ENCODE peak calls at places on chromosome 11, in ten cellular contexts. One of them, this sample, is unnamed.

GRCh38 chr11:19819148-19819547 is 106.5 kb downstream of the NAV2 start:
- DNase-seq in HCT116: no peak
- DNase-seq in IMR-90: no peak
- DNase-seq in thoracic aorta: no peak
- DNase-seq in tibial artery: no peak
- DNase-seq in HL-60: no peak
- DNase-seq in PC-3: no peak
- DNase-seq in CD8-positive, alpha-beta T cell: no peak
- DNase-seq in pancreas: no peak
- DNase-seq in endothelial cell of umbilical vein: no peak
- DNase-seq in this sample: no peak

GRCh38 chr11:1075341-1075911 is 752 bp downstream of the MUC2 start:
- DNase-seq in thoracic aorta: no peak
- DNase-seq in HL-60: no peak
- DNase-seq in tibial artery: peak
- DNase-seq in IMR-90: no peak
- DNase-seq in endothelial cell of umbilical vein: no peak
- DNase-seq in PC-3: no peak
- DNase-seq in CD8-positive, alpha-beta T cell: no peak
- DNase-seq in HCT116: no peak
- DNase-seq in pancreas: no peak
- DNase-seq in this sample: no peak

GRCh38 chr11:91158297-91158696 is 935.4 kb upstream of the CHORDC1 start:
- DNase-seq in HL-60: no peak
- DNase-seq in CD8-positive, alpha-beta T cell: no peak
- DNase-seq in PC-3: peak
- DNase-seq in endothelial cell of umbilical vein: no peak
- DNase-seq in IMR-90: no peak
- DNase-seq in pancreas: no peak
- DNase-seq in thoracic aorta: no peak
- DNase-seq in tibial artery: no peak
- DNase-seq in HCT116: no peak
- DNase-seq in this sample: no peak

GRCh38 chr11:67409261-67409666 is 5.4 kb downstream of the TBC1D10C start:
- DNase-seq in CD8-positive, alpha-beta T cell: peak
- DNase-seq in tibial artery: no peak
- DNase-seq in pancreas: no peak
- DNase-seq in IMR-90: no peak
- DNase-seq in HCT116: no peak
- DNase-seq in PC-3: no peak
- DNase-seq in HL-60: peak
- DNase-seq in endothelial cell of umbilical vein: no peak
- DNase-seq in thoracic aorta: no peak
- DNase-seq in this sample: no peak

GRCh38 chr11:68750197-68750987 is 928 bp downstream of the TESMIN start:
- DNase-seq in PC-3: no peak
- DNase-seq in HCT116: no peak
- DNase-seq in thoracic aorta: no peak
- DNase-seq in tibial artery: peak
- DNase-seq in CD8-positive, alpha-beta T cell: peak
- DNase-seq in HL-60: no peak
- DNase-seq in pancreas: no peak
- DNase-seq in endothelial cell of umbilical vein: no peak
- DNase-seq in IMR-90: no peak
- DNase-seq in this sample: no peak

GRCh38 chr11:29333993-29334780 is 682.6 kb downstream of the KCNA4 start:
- DNase-seq in endothelial cell of umbilical vein: peak
- DNase-seq in PC-3: peak
- DNase-seq in pancreas: no peak
- DNase-seq in HCT116: peak
- DNase-seq in HL-60: no peak
- DNase-seq in IMR-90: peak
- DNase-seq in CD8-positive, alpha-beta T cell: no peak
- DNase-seq in thoracic aorta: no peak
- DNase-seq in tibial artery: no peak
- DNase-seq in this sample: peak

GRCh38 chr11:63888170-63889086 is 28.5 kb downstream of the RCOR2 start:
- DNase-seq in HL-60: peak
- DNase-seq in HCT116: no peak
- DNase-seq in endothelial cell of umbilical vein: peak
- DNase-seq in IMR-90: peak
- DNase-seq in PC-3: peak
- DNase-seq in thoracic aorta: peak
- DNase-seq in CD8-positive, alpha-beta T cell: peak
- DNase-seq in tibial artery: peak
- DNase-seq in pancreas: peak
- DNase-seq in this sample: no peak

GRCh38 chr11:103749158-103749557 is 287.3 kb upstream of the DDI1 start:
- DNase-seq in pancreas: no peak
- DNase-seq in IMR-90: peak
- DNase-seq in CD8-positive, alpha-beta T cell: no peak
- DNase-seq in thoracic aorta: no peak
- DNase-seq in HCT116: no peak
- DNase-seq in tibial artery: no peak
- DNase-seq in PC-3: no peak
- DNase-seq in endothelial cell of umbilical vein: no peak
- DNase-seq in HL-60: no peak
- DNase-seq in this sample: peak

GRCh38 chr11:34599406-34599901 is 21.4 kb upstream of the EHF start:
- DNase-seq in tibial artery: no peak
- DNase-seq in IMR-90: peak
- DNase-seq in HL-60: no peak
- DNase-seq in HCT116: peak
- DNase-seq in endothelial cell of umbilical vein: peak
- DNase-seq in thoracic aorta: no peak
- DNase-seq in PC-3: peak
- DNase-seq in pancreas: no peak
- DNase-seq in CD8-positive, alpha-beta T cell: no peak
- DNase-seq in this sample: peak

GRCh38 chr11:13486926-13487660 is 8.7 kb downstream of the PTH start:
- DNase-seq in HCT116: no peak
- DNase-seq in HL-60: peak
- DNase-seq in tibial artery: no peak
- DNase-seq in endothelial cell of umbilical vein: peak
- DNase-seq in IMR-90: no peak
- DNase-seq in pancreas: peak
- DNase-seq in thoracic aorta: no peak
- DNase-seq in CD8-positive, alpha-beta T cell: peak
- DNase-seq in PC-3: no peak
- DNase-seq in this sample: peak

GRCh38 chr11:62646825-62647608 is 604 bp upstream of the GANAB start:
- DNase-seq in thoracic aorta: no peak
- DNase-seq in HCT116: no peak
- DNase-seq in CD8-positive, alpha-beta T cell: no peak
- DNase-seq in PC-3: no peak
- DNase-seq in pancreas: peak
- DNase-seq in tibial artery: peak
- DNase-seq in IMR-90: no peak
- DNase-seq in HL-60: no peak
- DNase-seq in endothelial cell of umbilical vein: no peak
- DNase-seq in this sample: no peak
- H3K4me3 ChIP-seq in thoracic aorta: peak
- H3K4me3 ChIP-seq in HCT116: no peak
- H3K4me3 ChIP-seq in CD8-positive, alpha-beta T cell: peak
- H3K4me3 ChIP-seq in PC-3: peak
- H3K4me3 ChIP-seq in pancreas: no peak
- H3K4me3 ChIP-seq in tibial artery: peak
- H3K4me3 ChIP-seq in IMR-90: no peak
- H3K4me3 ChIP-seq in HL-60: no peak
- H3K4me3 ChIP-seq in endothelial cell of umbilical vein: no peak
- H3K4me3 ChIP-seq in this sample: peak

DNA sequence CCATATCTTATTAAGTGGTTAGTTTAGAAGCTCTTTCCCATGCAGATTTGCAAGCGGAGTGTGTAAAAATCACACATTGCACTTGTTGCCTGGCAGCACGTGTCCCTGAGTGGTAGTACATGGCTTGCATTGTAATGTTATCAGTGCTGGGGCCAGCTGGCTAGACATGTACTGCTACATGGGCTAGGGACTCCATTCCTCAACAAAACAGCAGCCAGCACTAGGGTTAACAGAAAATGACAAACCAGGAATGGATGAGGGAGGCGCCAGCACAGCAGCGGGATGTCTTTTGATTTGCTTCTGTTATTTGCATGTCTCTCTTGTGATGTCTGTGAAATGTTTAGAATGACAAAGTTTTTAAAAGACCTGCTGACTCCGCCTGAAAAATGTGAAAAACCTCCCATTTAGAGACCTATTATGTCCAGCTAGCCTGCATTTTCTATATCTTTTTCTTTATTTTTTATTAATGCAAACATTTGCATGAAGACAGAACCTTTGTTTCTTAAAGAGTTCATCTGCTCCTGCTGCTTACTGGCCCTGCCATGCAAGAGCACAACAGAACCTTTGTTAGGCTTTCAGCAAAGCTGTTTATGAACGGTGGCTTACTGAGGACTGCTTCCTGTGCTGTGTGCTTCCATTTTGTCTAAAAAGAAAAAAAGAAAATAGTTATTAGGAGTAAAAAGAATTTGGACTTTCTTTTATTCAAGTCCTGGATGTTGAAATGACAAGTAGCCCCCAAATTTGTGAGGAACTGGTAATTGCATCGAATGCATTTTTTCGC is 40.7 kb downstream of the CSTPP1 start:
- DNase-seq in endothelial cell of umbilical vein: no peak
- DNase-seq in tibial artery: no peak
- DNase-seq in PC-3: no peak
- DNase-seq in CD8-positive, alpha-beta T cell: no peak
- DNase-seq in pancreas: no peak
- DNase-seq in IMR-90: no peak
- DNase-seq in HCT116: no peak
- DNase-seq in HL-60: no peak
- DNase-seq in thoracic aorta: no peak
- DNase-seq in this sample: no peak
- H3K4me3 ChIP-seq in endothelial cell of umbilical vein: no peak
- H3K4me3 ChIP-seq in tibial artery: no peak
- H3K4me3 ChIP-seq in PC-3: no peak
- H3K4me3 ChIP-seq in CD8-positive, alpha-beta T cell: no peak
- H3K4me3 ChIP-seq in pancreas: no peak
- H3K4me3 ChIP-seq in IMR-90: no peak
- H3K4me3 ChIP-seq in HCT116: no peak
- H3K4me3 ChIP-seq in HL-60: no peak
- H3K4me3 ChIP-seq in thoracic aorta: no peak
- H3K4me3 ChIP-seq in this sample: no peak

DNA sequence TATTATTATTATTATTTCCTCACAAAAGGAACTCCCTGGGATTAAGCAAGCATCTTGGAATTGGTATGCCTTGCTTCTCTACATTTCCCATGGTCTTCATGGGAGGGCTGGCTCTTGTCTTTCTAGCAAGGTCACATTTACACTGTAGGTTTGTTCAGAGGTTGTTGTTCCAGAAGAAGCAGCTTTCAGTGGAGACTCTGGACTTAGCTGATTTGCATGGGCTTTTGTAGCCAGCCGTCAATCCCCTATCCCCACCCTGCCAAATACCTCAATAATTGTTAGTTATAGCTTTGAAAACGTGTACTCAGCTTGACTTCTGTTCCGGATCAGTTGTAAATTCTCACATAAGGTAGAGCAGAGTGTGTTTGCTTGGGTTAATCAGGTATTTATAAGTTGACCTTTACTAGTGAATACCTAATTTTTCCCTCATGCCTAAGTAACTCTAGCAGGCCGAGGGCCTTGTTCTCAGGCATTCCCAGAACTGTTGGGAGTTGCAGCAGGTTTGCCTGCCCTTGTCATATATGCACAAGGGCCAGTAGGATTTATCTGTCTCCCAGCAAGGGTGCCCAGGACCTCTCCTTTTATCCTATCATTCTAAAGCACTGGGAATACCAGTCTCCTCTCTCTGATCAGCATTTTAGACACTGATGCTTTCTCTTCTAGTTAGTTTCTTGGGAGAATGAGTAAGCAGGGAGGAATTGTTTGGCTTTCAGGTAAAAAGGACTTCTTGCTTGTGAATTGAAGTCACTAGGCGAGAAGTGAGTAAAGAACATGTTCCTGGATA is 22.0 kb downstream of the STIM1 start:
- DNase-seq in HL-60: no peak
- DNase-seq in tibial artery: no peak
- DNase-seq in endothelial cell of umbilical vein: no peak
- DNase-seq in pancreas: no peak
- DNase-seq in thoracic aorta: no peak
- DNase-seq in PC-3: peak
- DNase-seq in IMR-90: no peak
- DNase-seq in CD8-positive, alpha-beta T cell: no peak
- DNase-seq in HCT116: no peak
- DNase-seq in this sample: no peak
- H3K4me3 ChIP-seq in HL-60: no peak
- H3K4me3 ChIP-seq in tibial artery: no peak
- H3K4me3 ChIP-seq in endothelial cell of umbilical vein: no peak
- H3K4me3 ChIP-seq in pancreas: no peak
- H3K4me3 ChIP-seq in thoracic aorta: no peak
- H3K4me3 ChIP-seq in PC-3: no peak
- H3K4me3 ChIP-seq in IMR-90: no peak
- H3K4me3 ChIP-seq in CD8-positive, alpha-beta T cell: no peak
- H3K4me3 ChIP-seq in HCT116: no peak
- H3K4me3 ChIP-seq in this sample: no peak

GRCh38 chr11:75428989-75429640 is 3.9 kb downstream of the KLHL35 start:
- DNase-seq in tibial artery: no peak
- DNase-seq in CD8-positive, alpha-beta T cell: no peak
- DNase-seq in endothelial cell of umbilical vein: no peak
- DNase-seq in IMR-90: no peak
- DNase-seq in HCT116: no peak
- DNase-seq in pancreas: peak
- DNase-seq in HL-60: no peak
- DNase-seq in PC-3: no peak
- DNase-seq in thoracic aorta: no peak
- DNase-seq in this sample: no peak

GRCh38 chr11:75429902-75430691 is 2.9 kb downstream of the KLHL35 start:
- DNase-seq in thoracic aorta: no peak
- DNase-seq in tibial artery: peak
- DNase-seq in endothelial cell of umbilical vein: peak
- DNase-seq in IMR-90: peak
- DNase-seq in CD8-positive, alpha-beta T cell: peak
- DNase-seq in PC-3: peak
- DNase-seq in pancreas: peak
- DNase-seq in HL-60: peak
- DNase-seq in HCT116: no peak
- DNase-seq in this sample: peak

GRCh38 chr11:75428301-75428724 is 4.7 kb downstream of the KLHL35 start:
- DNase-seq in tibial artery: peak
- DNase-seq in pancreas: peak
- DNase-seq in CD8-positive, alpha-beta T cell: peak
- DNase-seq in thoracic aorta: peak
- DNase-seq in PC-3: peak
- DNase-seq in HL-60: peak
- DNase-seq in endothelial cell of umbilical vein: peak
- DNase-seq in HCT116: no peak
- DNase-seq in IMR-90: peak
- DNase-seq in this sample: peak

GRCh38 chr11:75430692-75431532 is 2.1 kb downstream of the KLHL35 start:
- DNase-seq in endothelial cell of umbilical vein: peak
- DNase-seq in thoracic aorta: no peak
- DNase-seq in pancreas: peak
- DNase-seq in PC-3: peak
- DNase-seq in HL-60: no peak
- DNase-seq in HCT116: no peak
- DNase-seq in IMR-90: no peak
- DNase-seq in tibial artery: no peak
- DNase-seq in CD8-positive, alpha-beta T cell: no peak
- DNase-seq in this sample: no peak

DNA sequence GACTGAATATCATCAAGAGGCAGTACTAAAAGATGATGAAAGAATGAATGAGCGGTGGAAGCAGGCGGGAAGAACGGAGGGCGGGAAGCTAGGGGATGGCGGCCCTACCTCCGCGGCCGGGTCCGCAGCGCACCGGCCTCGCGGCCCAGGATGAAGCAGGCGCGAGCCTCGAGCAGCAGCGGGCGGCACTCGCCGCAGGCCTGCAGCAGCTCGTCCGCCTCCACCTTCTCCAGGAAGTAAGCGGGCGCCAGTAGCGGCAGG is 3.4 kb downstream of the KLHL35 start:
- DNase-seq in endothelial cell of umbilical vein: no peak
- DNase-seq in HCT116: no peak
- DNase-seq in PC-3: no peak
- DNase-seq in CD8-positive, alpha-beta T cell: no peak
- DNase-seq in pancreas: no peak
- DNase-seq in thoracic aorta: no peak
- DNase-seq in IMR-90: no peak
- DNase-seq in HL-60: no peak
- DNase-seq in tibial artery: no peak
- DNase-seq in this sample: no peak
- H3K4me3 ChIP-seq in endothelial cell of umbilical vein: no peak
- H3K4me3 ChIP-seq in HCT116: no peak
- H3K4me3 ChIP-seq in PC-3: no peak
- H3K4me3 ChIP-seq in CD8-positive, alpha-beta T cell: no peak
- H3K4me3 ChIP-seq in pancreas: no peak
- H3K4me3 ChIP-seq in thoracic aorta: peak
- H3K4me3 ChIP-seq in IMR-90: peak
- H3K4me3 ChIP-seq in HL-60: no peak
- H3K4me3 ChIP-seq in tibial artery: peak
- H3K4me3 ChIP-seq in this sample: peak

This sample was measured in adipocyte.